ENCODE peak calls at places on chromosomes 11 and 22, in four cellular contexts. R is nephron progenitor cell, I is tibial artery, S is cardiac fibroblast. C is an unnamed sample.

GRCh38 chr11:27084407-27084985 is 43.9 kb downstream of the BBOX1 start:
- DNase-seq in R (no peak), I (no peak), S (no peak), C (no peak)

GRCh38 chr11:77400306-77400705 is 73.6 kb downstream of the PAK1 start:
- DNase-seq in R (no peak), S (no peak), I (no peak), C (no peak)

GRCh38 chr22:41664490-41664889 is 24.2 kb downstream of the SNU13 start:
- DNase-seq in R (no peak), S (no peak), I (no peak), C (no peak)

GRCh38 chr22:37752189-37753061 is 55.3 kb upstream of the GCAT start:
- DNase-seq in R (no peak), S (peak), I (peak), C (peak)

GRCh38 chr22:33917744-33918406 is 2.4 kb downstream of the LARGE1 start:
- DNase-seq in R (peak), S (peak), I (no peak), C (no peak)

GRCh38 chr11:19756675-19757475 is 44.2 kb downstream of the NAV2 start:
- DNase-seq in R (no peak), S (no peak), I (no peak), C (no peak)

GRCh38 chr22:38203855-38204497 is 2.2 kb downstream of the MAFF start:
- DNase-seq in I (no peak), R (no peak), S (peak), C (no peak)

GRCh38 chr11:12201016-12201985 is 90.9 kb downstream of the MICAL2 start:
- DNase-seq in S (peak), I (peak), R (no peak), C (no peak)

GRCh38 chr22:36136988-36137387 is 23.6 kb downstream of the APOL3 start:
- DNase-seq in I (no peak), R (no peak), S (peak), C (no peak)

GRCh38 chr22:47206185-47206584 is 443.7 kb downstream of the TBC1D22A start:
- DNase-seq in S (no peak), I (no peak), R (no peak), C (no peak)

GRCh38 chr11:65487467-65488272 is 11.2 kb upstream of the MALAT1 start:
- DNase-seq in I (peak), S (peak), R (peak), C (peak)

GRCh38 chr11:64080390-64080789 is 44.7 kb downstream of the FLRT1 start:
- DNase-seq in S (no peak), I (no peak), R (no peak), C (no peak)

GRCh38 chr11:58573451-58574104 is 2.1 kb downstream of the LPXN start:
- DNase-seq in I (peak), R (no peak), S (peak), C (no peak)

GRCh38 chr11:80281194-80281593 is 840.4 kb upstream of the TENM4 start:
- DNase-seq in I (no peak), S (no peak), R (no peak), C (no peak)

GRCh38 chr11:48011125-48012050 is 31.0 kb downstream of the PTPRJ start:
- DNase-seq in R (no peak), I (no peak), S (no peak), C (no peak)

GRCh38 chr22:33526434-33527107 is 393.7 kb downstream of the LARGE1 start:
- DNase-seq in R (no peak), S (no peak), I (no peak), C (no peak)

GRCh38 chr22:29346659-29347058 is 31.2 kb upstream of the RASL10A start:
- DNase-seq in I (no peak), R (no peak), S (no peak), C (no peak)

GRCh38 chr22:18144105-18144504 is 5.9 kb upstream of the USP18 start:
- DNase-seq in I (no peak), R (no peak), S (no peak), C (no peak)

GRCh38 chr11:107689317-107690202 is 22.3 kb downstream of the SLN start:
- DNase-seq in I (peak), R (peak), S (peak), C (peak)

GRCh38 chr22:38455530-38456271 is 702 bp upstream of the KCNJ4 start:
- DNase-seq in I (no peak), S (no peak), R (peak), C (peak)

GRCh38 chr11:120556841-120557240 is 45.3 kb downstream of the GRIK4 start:
- DNase-seq in I (no peak), S (no peak), R (no peak), C (no peak)

GRCh38 chr11:46948378-46949131 is 12.0 kb downstream of the CSTPP1 start:
- DNase-seq in R (no peak), S (peak), I (no peak), C (no peak)

GRCh38 chr22:24542641-24543040 is 12.3 kb downstream of the GUCD1 start:
- DNase-seq in R (no peak), S (no peak), I (no peak), C (no peak)

GRCh38 chr11:10268746-10269487 is 25.1 kb downstream of the SBF2 start:
- DNase-seq in I (no peak), S (peak), R (no peak), C (no peak)

GRCh38 chr11:15576759-15577158 is 462.0 kb downstream of the INSC start:
- DNase-seq in I (no peak), S (no peak), R (no peak), C (no peak)

GRCh38 chr11:68948496-68948895 is 32.3 kb downstream of the MRGPRD start:
- DNase-seq in I (no peak), R (no peak), S (no peak), C (no peak)

GRCh38 chr11:65290448-65291165 is 24.1 kb upstream of the CDC42EP2 start:
- DNase-seq in R (no peak), S (peak), I (peak), C (no peak)

GRCh38 chr22:46589141-46589748 is 30.9 kb upstream of the GRAMD4 start:
- DNase-seq in S (no peak), I (no peak), R (no peak), C (no peak)

GRCh38 chr11:446886-447285 is 3.2 kb upstream of the PTDSS2 start:
- DNase-seq in R (no peak), I (no peak), S (no peak), C (no peak)

GRCh38 chr11:122248939-122249338 is 132.9 kb upstream of the BLID start:
- DNase-seq in S (no peak), I (no peak), R (no peak), C (no peak)

GRCh38 chr11:110918351-110918750 is 206.1 kb upstream of the ARHGAP20 start:
- DNase-seq in S (no peak), R (no peak), I (no peak), C (no peak)

GRCh38 chr11:80627364-80627763 is 1186.5 kb upstream of the TENM4 start:
- DNase-seq in I (no peak), R (no peak), S (no peak), C (no peak)

GRCh38 chr22:48531721-48532435 is 1295.8 kb downstream of the BRD1 start:
- DNase-seq in R (no peak), S (no peak), I (no peak), C (no peak)

GRCh38 chr11:121437018-121437685 is 15.0 kb upstream of the SORL1 start:
- DNase-seq in R (no peak), S (peak), I (peak), C (no peak)

GRCh38 chr22:44391026-44391425 is 78.3 kb upstream of the SHISAL1 start:
- DNase-seq in S (no peak), R (no peak), I (no peak), C (no peak)

GRCh38 chr22:19641254-19641982 is 72.9 kb upstream of the SEPTIN5 start:
- DNase-seq in R (peak), I (no peak), S (peak), C (peak)
- TF ChIP-seq CTCF in R (peak), I (no peak), S (peak), C (peak)

GRCh38 chr11:112227002-112227401 is 774 bp downstream of the PTS start:
- DNase-seq in S (peak), R (no peak), I (no peak), C (no peak)
- TF ChIP-seq CTCF in S (no peak), R (no peak), I (no peak), C (no peak)

DNA sequence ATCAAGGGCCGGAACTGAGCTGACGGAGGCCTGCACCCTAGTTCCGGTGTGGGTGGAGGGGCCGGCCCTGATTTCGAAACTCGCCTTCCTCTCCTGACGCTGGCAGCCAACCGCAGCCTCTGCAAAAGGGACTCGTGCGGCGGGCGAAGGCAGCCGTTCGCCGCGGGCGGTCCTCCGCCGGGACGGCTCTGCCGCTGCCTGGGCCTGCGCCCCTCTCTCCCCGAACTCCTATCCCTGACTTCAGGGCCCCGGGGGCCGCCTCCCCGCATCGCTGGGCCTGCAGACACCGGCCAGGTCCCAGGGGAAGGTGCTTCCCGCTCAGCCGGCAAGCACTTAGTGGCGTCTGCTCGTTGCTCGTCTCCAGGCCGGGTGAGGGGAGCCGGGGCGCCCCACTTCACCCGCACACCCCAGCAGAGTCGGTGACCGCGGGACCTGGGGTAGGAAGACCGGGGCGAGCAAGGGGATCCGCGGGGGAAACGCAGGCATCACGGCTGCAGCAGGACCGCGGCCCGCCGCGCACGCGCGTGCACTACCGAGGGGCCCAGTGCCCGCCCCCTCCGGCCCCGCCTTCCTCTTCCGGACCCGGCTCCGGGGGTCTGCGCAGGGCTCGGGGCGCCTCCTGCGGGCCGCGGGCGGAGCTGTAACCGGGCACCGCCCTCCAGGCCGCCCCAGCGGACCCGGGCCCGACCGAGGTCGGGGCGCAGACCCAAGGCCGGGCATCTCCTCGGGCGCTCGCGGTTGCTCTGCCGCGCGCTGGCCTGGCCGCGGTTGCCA is 464 bp upstream of the ANKRD13D start:
- DNase-seq in I (peak), S (peak), R (peak), C (peak)
- TF ChIP-seq CTCF in I (no peak), S (no peak), R (no peak), C (peak)

DNA sequence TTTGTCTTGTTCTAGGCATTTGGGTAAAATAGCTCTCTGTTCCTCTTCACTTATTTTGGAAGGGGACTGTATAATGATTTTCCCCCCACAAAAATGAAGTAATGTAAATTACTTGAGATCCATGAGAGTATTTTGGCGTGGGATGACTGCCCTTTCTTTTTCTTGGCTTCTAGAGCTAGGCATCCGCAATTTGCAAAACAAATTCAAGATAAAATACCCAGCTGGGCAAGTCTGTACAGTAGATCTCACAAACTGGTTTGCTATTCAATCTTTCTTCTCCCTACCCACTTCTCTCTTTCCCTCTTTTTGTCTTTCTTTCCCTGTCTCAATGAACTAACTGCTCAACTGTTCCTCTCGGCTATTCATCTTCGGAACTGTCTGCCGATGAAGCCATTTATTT is 75.7 kb upstream of the MTMR2 start:
- DNase-seq in S (no peak), I (no peak), R (no peak), C (no peak)
- TF ChIP-seq CTCF in S (no peak), I (no peak), R (no peak), C (no peak)